ENCODE peak calls at places on chromosome X, in ten cellular contexts. One of them, this sample, is unnamed.

GRCh38 chrX:13622565-13622964 is 30.4 kb upstream of the TCEANC start:
- DNase-seq in activated CD4-positive, CD25-positive, alpha-beta regulatory T cell treated with anti-CD3 and anti-CD28 coated beads, Interleukin-2, amount 50 U/mL, for 72 hours: no peak
- DNase-seq in stimulated activated CD8-positive, alpha-beta memory T cell treated with anti-CD3 and anti-CD28 coated beads, Interleukin-12 subunit alpha, Interleukin-12 subunit beta, amount 100 ng/mL, for 4 hours: no peak
- DNase-seq in astrocyte: no peak
- DNase-seq in HT1080: no peak
- DNase-seq in EL: no peak
- DNase-seq in LoVo: no peak
- DNase-seq in lower leg skin: no peak
- DNase-seq in A549: no peak
- DNase-seq in CD8-positive, alpha-beta memory T cell: no peak
- DNase-seq in this sample: no peak

GRCh38 chrX:40700640-40701342 is 34.6 kb downstream of the MED14 start:
- DNase-seq in activated CD4-positive, CD25-positive, alpha-beta regulatory T cell treated with anti-CD3 and anti-CD28 coated beads, Interleukin-2, amount 50 U/mL, for 72 hours: no peak
- DNase-seq in stimulated activated CD8-positive, alpha-beta memory T cell treated with anti-CD3 and anti-CD28 coated beads, Interleukin-12 subunit alpha, Interleukin-12 subunit beta, amount 100 ng/mL, for 4 hours: no peak
- DNase-seq in astrocyte: no peak
- DNase-seq in HT1080: no peak
- DNase-seq in EL: no peak
- DNase-seq in LoVo: no peak
- DNase-seq in lower leg skin: no peak
- DNase-seq in A549: no peak
- DNase-seq in CD8-positive, alpha-beta memory T cell: no peak
- DNase-seq in this sample: no peak

GRCh38 chrX:53284684-53285447 is 3.5 kb upstream of the IQSEC2 start:
- DNase-seq in activated CD4-positive, CD25-positive, alpha-beta regulatory T cell treated with anti-CD3 and anti-CD28 coated beads, Interleukin-2, amount 50 U/mL, for 72 hours: peak
- DNase-seq in stimulated activated CD8-positive, alpha-beta memory T cell treated with anti-CD3 and anti-CD28 coated beads, Interleukin-12 subunit alpha, Interleukin-12 subunit beta, amount 100 ng/mL, for 4 hours: peak
- DNase-seq in astrocyte: no peak
- DNase-seq in HT1080: peak
- DNase-seq in EL: peak
- DNase-seq in LoVo: peak
- DNase-seq in lower leg skin: no peak
- DNase-seq in A549: peak
- DNase-seq in CD8-positive, alpha-beta memory T cell: peak
- DNase-seq in this sample: peak

GRCh38 chrX:1026263-1027015 is 186.0 kb downstream of the CRLF2 start:
- DNase-seq in activated CD4-positive, CD25-positive, alpha-beta regulatory T cell treated with anti-CD3 and anti-CD28 coated beads, Interleukin-2, amount 50 U/mL, for 72 hours: no peak
- DNase-seq in stimulated activated CD8-positive, alpha-beta memory T cell treated with anti-CD3 and anti-CD28 coated beads, Interleukin-12 subunit alpha, Interleukin-12 subunit beta, amount 100 ng/mL, for 4 hours: no peak
- DNase-seq in astrocyte: no peak
- DNase-seq in HT1080: no peak
- DNase-seq in EL: no peak
- DNase-seq in LoVo: no peak
- DNase-seq in lower leg skin: no peak
- DNase-seq in A549: no peak
- DNase-seq in CD8-positive, alpha-beta memory T cell: no peak
- DNase-seq in this sample: no peak

GRCh38 chrX:110180176-110180927 is 137.5 kb downstream of the AMMECR1 start:
- DNase-seq in activated CD4-positive, CD25-positive, alpha-beta regulatory T cell treated with anti-CD3 and anti-CD28 coated beads, Interleukin-2, amount 50 U/mL, for 72 hours: no peak
- DNase-seq in stimulated activated CD8-positive, alpha-beta memory T cell treated with anti-CD3 and anti-CD28 coated beads, Interleukin-12 subunit alpha, Interleukin-12 subunit beta, amount 100 ng/mL, for 4 hours: no peak
- DNase-seq in astrocyte: peak
- DNase-seq in HT1080: peak
- DNase-seq in EL: peak
- DNase-seq in LoVo: no peak
- DNase-seq in lower leg skin: no peak
- DNase-seq in A549: peak
- DNase-seq in CD8-positive, alpha-beta memory T cell: no peak
- DNase-seq in this sample: peak

GRCh38 chrX:23952984-23953907 is 45.4 kb downstream of the CXorf58 start:
- DNase-seq in activated CD4-positive, CD25-positive, alpha-beta regulatory T cell treated with anti-CD3 and anti-CD28 coated beads, Interleukin-2, amount 50 U/mL, for 72 hours: peak
- DNase-seq in stimulated activated CD8-positive, alpha-beta memory T cell treated with anti-CD3 and anti-CD28 coated beads, Interleukin-12 subunit alpha, Interleukin-12 subunit beta, amount 100 ng/mL, for 4 hours: peak
- DNase-seq in astrocyte: no peak
- DNase-seq in HT1080: no peak
- DNase-seq in EL: no peak
- DNase-seq in LoVo: no peak
- DNase-seq in lower leg skin: no peak
- DNase-seq in A549: peak
- DNase-seq in CD8-positive, alpha-beta memory T cell: peak
- DNase-seq in this sample: peak

GRCh38 chrX:69815063-69815462 is 199.2 kb downstream of the EDA start:
- DNase-seq in activated CD4-positive, CD25-positive, alpha-beta regulatory T cell treated with anti-CD3 and anti-CD28 coated beads, Interleukin-2, amount 50 U/mL, for 72 hours: no peak
- DNase-seq in stimulated activated CD8-positive, alpha-beta memory T cell treated with anti-CD3 and anti-CD28 coated beads, Interleukin-12 subunit alpha, Interleukin-12 subunit beta, amount 100 ng/mL, for 4 hours: no peak
- DNase-seq in astrocyte: no peak
- DNase-seq in HT1080: no peak
- DNase-seq in EL: no peak
- DNase-seq in LoVo: no peak
- DNase-seq in lower leg skin: no peak
- DNase-seq in A549: no peak
- DNase-seq in CD8-positive, alpha-beta memory T cell: no peak
- DNase-seq in this sample: no peak

GRCh38 chrX:15947648-15948317 is 93.2 kb upstream of the AP1S2 start:
- DNase-seq in activated CD4-positive, CD25-positive, alpha-beta regulatory T cell treated with anti-CD3 and anti-CD28 coated beads, Interleukin-2, amount 50 U/mL, for 72 hours: no peak
- DNase-seq in stimulated activated CD8-positive, alpha-beta memory T cell treated with anti-CD3 and anti-CD28 coated beads, Interleukin-12 subunit alpha, Interleukin-12 subunit beta, amount 100 ng/mL, for 4 hours: no peak
- DNase-seq in astrocyte: peak
- DNase-seq in HT1080: peak
- DNase-seq in EL: peak
- DNase-seq in LoVo: peak
- DNase-seq in lower leg skin: no peak
- DNase-seq in A549: peak
- DNase-seq in CD8-positive, alpha-beta memory T cell: no peak
- DNase-seq in this sample: peak

GRCh38 chrX:150363561-150364346 is 637 bp downstream of the MAMLD1 start:
- DNase-seq in activated CD4-positive, CD25-positive, alpha-beta regulatory T cell treated with anti-CD3 and anti-CD28 coated beads, Interleukin-2, amount 50 U/mL, for 72 hours: no peak
- DNase-seq in stimulated activated CD8-positive, alpha-beta memory T cell treated with anti-CD3 and anti-CD28 coated beads, Interleukin-12 subunit alpha, Interleukin-12 subunit beta, amount 100 ng/mL, for 4 hours: no peak
- DNase-seq in astrocyte: no peak
- DNase-seq in HT1080: peak
- DNase-seq in EL: peak
- DNase-seq in LoVo: peak
- DNase-seq in lower leg skin: no peak
- DNase-seq in A549: peak
- DNase-seq in CD8-positive, alpha-beta memory T cell: peak
- DNase-seq in this sample: peak

GRCh38 chrX:101210630-101211029 is 9.0 kb upstream of the DRP2 start:
- DNase-seq in activated CD4-positive, CD25-positive, alpha-beta regulatory T cell treated with anti-CD3 and anti-CD28 coated beads, Interleukin-2, amount 50 U/mL, for 72 hours: no peak
- DNase-seq in stimulated activated CD8-positive, alpha-beta memory T cell treated with anti-CD3 and anti-CD28 coated beads, Interleukin-12 subunit alpha, Interleukin-12 subunit beta, amount 100 ng/mL, for 4 hours: no peak
- DNase-seq in astrocyte: no peak
- DNase-seq in HT1080: no peak
- DNase-seq in EL: no peak
- DNase-seq in LoVo: no peak
- DNase-seq in lower leg skin: no peak
- DNase-seq in A549: no peak
- DNase-seq in CD8-positive, alpha-beta memory T cell: no peak
- DNase-seq in this sample: no peak

GRCh38 chrX:22392176-22392814 is 119.6 kb downstream of the CBLL2 start:
- DNase-seq in activated CD4-positive, CD25-positive, alpha-beta regulatory T cell treated with anti-CD3 and anti-CD28 coated beads, Interleukin-2, amount 50 U/mL, for 72 hours: no peak
- DNase-seq in stimulated activated CD8-positive, alpha-beta memory T cell treated with anti-CD3 and anti-CD28 coated beads, Interleukin-12 subunit alpha, Interleukin-12 subunit beta, amount 100 ng/mL, for 4 hours: no peak
- DNase-seq in astrocyte: peak
- DNase-seq in HT1080: no peak
- DNase-seq in EL: no peak
- DNase-seq in LoVo: no peak
- DNase-seq in lower leg skin: no peak
- DNase-seq in A549: no peak
- DNase-seq in CD8-positive, alpha-beta memory T cell: no peak
- DNase-seq in this sample: peak

GRCh38 chrX:74451450-74452198 is 30.3 kb downstream of the SLC16A2 start:
- DNase-seq in activated CD4-positive, CD25-positive, alpha-beta regulatory T cell treated with anti-CD3 and anti-CD28 coated beads, Interleukin-2, amount 50 U/mL, for 72 hours: no peak
- DNase-seq in stimulated activated CD8-positive, alpha-beta memory T cell treated with anti-CD3 and anti-CD28 coated beads, Interleukin-12 subunit alpha, Interleukin-12 subunit beta, amount 100 ng/mL, for 4 hours: no peak
- DNase-seq in astrocyte: no peak
- DNase-seq in HT1080: no peak
- DNase-seq in EL: no peak
- DNase-seq in LoVo: no peak
- DNase-seq in lower leg skin: no peak
- DNase-seq in A549: no peak
- DNase-seq in CD8-positive, alpha-beta memory T cell: no peak
- DNase-seq in this sample: no peak

GRCh38 chrX:17655232-17656034 is 81.9 kb upstream of the SCML1 start:
- DNase-seq in activated CD4-positive, CD25-positive, alpha-beta regulatory T cell treated with anti-CD3 and anti-CD28 coated beads, Interleukin-2, amount 50 U/mL, for 72 hours: no peak
- DNase-seq in stimulated activated CD8-positive, alpha-beta memory T cell treated with anti-CD3 and anti-CD28 coated beads, Interleukin-12 subunit alpha, Interleukin-12 subunit beta, amount 100 ng/mL, for 4 hours: no peak
- DNase-seq in astrocyte: peak
- DNase-seq in HT1080: no peak
- DNase-seq in EL: no peak
- DNase-seq in LoVo: no peak
- DNase-seq in lower leg skin: no peak
- DNase-seq in A549: no peak
- DNase-seq in CD8-positive, alpha-beta memory T cell: no peak
- DNase-seq in this sample: peak

GRCh38 chrX:119228506-119229290 is 7.4 kb upstream of the PGRMC1 start:
- DNase-seq in activated CD4-positive, CD25-positive, alpha-beta regulatory T cell treated with anti-CD3 and anti-CD28 coated beads, Interleukin-2, amount 50 U/mL, for 72 hours: no peak
- DNase-seq in stimulated activated CD8-positive, alpha-beta memory T cell treated with anti-CD3 and anti-CD28 coated beads, Interleukin-12 subunit alpha, Interleukin-12 subunit beta, amount 100 ng/mL, for 4 hours: no peak
- DNase-seq in astrocyte: peak
- DNase-seq in HT1080: peak
- DNase-seq in EL: peak
- DNase-seq in LoVo: no peak
- DNase-seq in lower leg skin: no peak
- DNase-seq in A549: peak
- DNase-seq in CD8-positive, alpha-beta memory T cell: no peak
- DNase-seq in this sample: peak

GRCh38 chrX:641671-642435 is 11.3 kb downstream of the SHOX start:
- DNase-seq in activated CD4-positive, CD25-positive, alpha-beta regulatory T cell treated with anti-CD3 and anti-CD28 coated beads, Interleukin-2, amount 50 U/mL, for 72 hours: no peak
- DNase-seq in stimulated activated CD8-positive, alpha-beta memory T cell treated with anti-CD3 and anti-CD28 coated beads, Interleukin-12 subunit alpha, Interleukin-12 subunit beta, amount 100 ng/mL, for 4 hours: no peak
- DNase-seq in astrocyte: no peak
- DNase-seq in HT1080: no peak
- DNase-seq in EL: no peak
- DNase-seq in LoVo: no peak
- DNase-seq in lower leg skin: no peak
- DNase-seq in A549: no peak
- DNase-seq in CD8-positive, alpha-beta memory T cell: no peak
- DNase-seq in this sample: peak

GRCh38 chrX:105302246-105302645 is 81.8 kb upstream of the TEX13A start:
- DNase-seq in activated CD4-positive, CD25-positive, alpha-beta regulatory T cell treated with anti-CD3 and anti-CD28 coated beads, Interleukin-2, amount 50 U/mL, for 72 hours: no peak
- DNase-seq in stimulated activated CD8-positive, alpha-beta memory T cell treated with anti-CD3 and anti-CD28 coated beads, Interleukin-12 subunit alpha, Interleukin-12 subunit beta, amount 100 ng/mL, for 4 hours: no peak
- DNase-seq in astrocyte: no peak
- DNase-seq in HT1080: peak
- DNase-seq in EL: no peak
- DNase-seq in LoVo: no peak
- DNase-seq in lower leg skin: no peak
- DNase-seq in A549: no peak
- DNase-seq in CD8-positive, alpha-beta memory T cell: no peak
- DNase-seq in this sample: no peak

GRCh38 chrX:119041175-119041574 is 31.6 kb upstream of the CT47C1 start:
- DNase-seq in activated CD4-positive, CD25-positive, alpha-beta regulatory T cell treated with anti-CD3 and anti-CD28 coated beads, Interleukin-2, amount 50 U/mL, for 72 hours: no peak
- DNase-seq in stimulated activated CD8-positive, alpha-beta memory T cell treated with anti-CD3 and anti-CD28 coated beads, Interleukin-12 subunit alpha, Interleukin-12 subunit beta, amount 100 ng/mL, for 4 hours: no peak
- DNase-seq in astrocyte: peak
- DNase-seq in HT1080: peak
- DNase-seq in EL: peak
- DNase-seq in LoVo: peak
- DNase-seq in lower leg skin: peak
- DNase-seq in A549: peak
- DNase-seq in CD8-positive, alpha-beta memory T cell: no peak
- DNase-seq in this sample: peak

GRCh38 chrX:21756785-21757529 is 959 bp downstream of the SMPX start:
- DNase-seq in activated CD4-positive, CD25-positive, alpha-beta regulatory T cell treated with anti-CD3 and anti-CD28 coated beads, Interleukin-2, amount 50 U/mL, for 72 hours: no peak
- DNase-seq in stimulated activated CD8-positive, alpha-beta memory T cell treated with anti-CD3 and anti-CD28 coated beads, Interleukin-12 subunit alpha, Interleukin-12 subunit beta, amount 100 ng/mL, for 4 hours: no peak
- DNase-seq in astrocyte: no peak
- DNase-seq in HT1080: no peak
- DNase-seq in EL: no peak
- DNase-seq in LoVo: no peak
- DNase-seq in lower leg skin: no peak
- DNase-seq in A549: no peak
- DNase-seq in CD8-positive, alpha-beta memory T cell: no peak
- DNase-seq in this sample: no peak

GRCh38 chrX:101462892-101463291 is 22.4 kb upstream of the ARMCX4 start:
- DNase-seq in activated CD4-positive, CD25-positive, alpha-beta regulatory T cell treated with anti-CD3 and anti-CD28 coated beads, Interleukin-2, amount 50 U/mL, for 72 hours: no peak
- DNase-seq in stimulated activated CD8-positive, alpha-beta memory T cell treated with anti-CD3 and anti-CD28 coated beads, Interleukin-12 subunit alpha, Interleukin-12 subunit beta, amount 100 ng/mL, for 4 hours: no peak
- DNase-seq in astrocyte: no peak
- DNase-seq in HT1080: peak
- DNase-seq in EL: peak
- DNase-seq in LoVo: peak
- DNase-seq in lower leg skin: no peak
- DNase-seq in A549: peak
- DNase-seq in CD8-positive, alpha-beta memory T cell: no peak
- DNase-seq in this sample: peak

GRCh38 chrX:103640401-103641155 is 11.8 kb downstream of the TCEAL1 start:
- DNase-seq in activated CD4-positive, CD25-positive, alpha-beta regulatory T cell treated with anti-CD3 and anti-CD28 coated beads, Interleukin-2, amount 50 U/mL, for 72 hours: no peak
- DNase-seq in stimulated activated CD8-positive, alpha-beta memory T cell treated with anti-CD3 and anti-CD28 coated beads, Interleukin-12 subunit alpha, Interleukin-12 subunit beta, amount 100 ng/mL, for 4 hours: no peak
- DNase-seq in astrocyte: peak
- DNase-seq in HT1080: peak
- DNase-seq in EL: peak
- DNase-seq in LoVo: no peak
- DNase-seq in lower leg skin: no peak
- DNase-seq in A549: peak
- DNase-seq in CD8-positive, alpha-beta memory T cell: no peak
- DNase-seq in this sample: peak

GRCh38 chrX:150566734-150567182 is 1.7 kb upstream of the MTM1 start:
- DNase-seq in activated CD4-positive, CD25-positive, alpha-beta regulatory T cell treated with anti-CD3 and anti-CD28 coated beads, Interleukin-2, amount 50 U/mL, for 72 hours: no peak
- DNase-seq in stimulated activated CD8-positive, alpha-beta memory T cell treated with anti-CD3 and anti-CD28 coated beads, Interleukin-12 subunit alpha, Interleukin-12 subunit beta, amount 100 ng/mL, for 4 hours: no peak
- DNase-seq in astrocyte: no peak
- DNase-seq in HT1080: no peak
- DNase-seq in EL: no peak
- DNase-seq in LoVo: no peak
- DNase-seq in lower leg skin: no peak
- DNase-seq in A549: no peak
- DNase-seq in CD8-positive, alpha-beta memory T cell: no peak
- DNase-seq in this sample: no peak

GRCh38 chrX:10156199-10157031 is at the start of gene CLCN4:
- DNase-seq in activated CD4-positive, CD25-positive, alpha-beta regulatory T cell treated with anti-CD3 and anti-CD28 coated beads, Interleukin-2, amount 50 U/mL, for 72 hours: no peak
- DNase-seq in stimulated activated CD8-positive, alpha-beta memory T cell treated with anti-CD3 and anti-CD28 coated beads, Interleukin-12 subunit alpha, Interleukin-12 subunit beta, amount 100 ng/mL, for 4 hours: no peak
- DNase-seq in astrocyte: no peak
- DNase-seq in HT1080: no peak
- DNase-seq in EL: no peak
- DNase-seq in LoVo: peak
- DNase-seq in lower leg skin: peak
- DNase-seq in A549: peak
- DNase-seq in CD8-positive, alpha-beta memory T cell: no peak
- DNase-seq in this sample: no peak

GRCh38 chrX:134999469-134999868 is 8.7 kb downstream of the SMIM10 start:
- DNase-seq in activated CD4-positive, CD25-positive, alpha-beta regulatory T cell treated with anti-CD3 and anti-CD28 coated beads, Interleukin-2, amount 50 U/mL, for 72 hours: no peak
- DNase-seq in stimulated activated CD8-positive, alpha-beta memory T cell treated with anti-CD3 and anti-CD28 coated beads, Interleukin-12 subunit alpha, Interleukin-12 subunit beta, amount 100 ng/mL, for 4 hours: no peak
- DNase-seq in astrocyte: peak
- DNase-seq in HT1080: peak
- DNase-seq in EL: peak
- DNase-seq in LoVo: peak
- DNase-seq in lower leg skin: no peak
- DNase-seq in A549: peak
- DNase-seq in CD8-positive, alpha-beta memory T cell: no peak
- DNase-seq in this sample: peak

GRCh38 chrX:136259543-136259942 is 8.3 kb upstream of the MAP7D3 start:
- DNase-seq in activated CD4-positive, CD25-positive, alpha-beta regulatory T cell treated with anti-CD3 and anti-CD28 coated beads, Interleukin-2, amount 50 U/mL, for 72 hours: no peak
- DNase-seq in stimulated activated CD8-positive, alpha-beta memory T cell treated with anti-CD3 and anti-CD28 coated beads, Interleukin-12 subunit alpha, Interleukin-12 subunit beta, amount 100 ng/mL, for 4 hours: no peak
- DNase-seq in astrocyte: peak
- DNase-seq in HT1080: peak
- DNase-seq in EL: peak
- DNase-seq in LoVo: no peak
- DNase-seq in lower leg skin: no peak
- DNase-seq in A549: no peak
- DNase-seq in CD8-positive, alpha-beta memory T cell: no peak
- DNase-seq in this sample: peak

GRCh38 chrX:2501246-2502102 is 698 bp upstream of the DHRSX start:
- DNase-seq in activated CD4-positive, CD25-positive, alpha-beta regulatory T cell treated with anti-CD3 and anti-CD28 coated beads, Interleukin-2, amount 50 U/mL, for 72 hours: no peak
- DNase-seq in stimulated activated CD8-positive, alpha-beta memory T cell treated with anti-CD3 and anti-CD28 coated beads, Interleukin-12 subunit alpha, Interleukin-12 subunit beta, amount 100 ng/mL, for 4 hours: no peak
- DNase-seq in astrocyte: no peak
- DNase-seq in HT1080: no peak
- DNase-seq in EL: no peak
- DNase-seq in LoVo: no peak
- DNase-seq in lower leg skin: no peak
- DNase-seq in A549: no peak
- DNase-seq in CD8-positive, alpha-beta memory T cell: no peak
- DNase-seq in this sample: no peak

GRCh38 chrX:110915120-110915519 is 119.5 kb upstream of the CHRDL1 start:
- DNase-seq in activated CD4-positive, CD25-positive, alpha-beta regulatory T cell treated with anti-CD3 and anti-CD28 coated beads, Interleukin-2, amount 50 U/mL, for 72 hours: no peak
- DNase-seq in stimulated activated CD8-positive, alpha-beta memory T cell treated with anti-CD3 and anti-CD28 coated beads, Interleukin-12 subunit alpha, Interleukin-12 subunit beta, amount 100 ng/mL, for 4 hours: no peak
- DNase-seq in astrocyte: peak
- DNase-seq in HT1080: peak
- DNase-seq in EL: peak
- DNase-seq in LoVo: no peak
- DNase-seq in lower leg skin: no peak
- DNase-seq in A549: no peak
- DNase-seq in CD8-positive, alpha-beta memory T cell: no peak
- DNase-seq in this sample: peak

GRCh38 chrX:35826503-35826902 is 28.4 kb downstream of the MAGEB16 start:
- DNase-seq in activated CD4-positive, CD25-positive, alpha-beta regulatory T cell treated with anti-CD3 and anti-CD28 coated beads, Interleukin-2, amount 50 U/mL, for 72 hours: no peak
- DNase-seq in stimulated activated CD8-positive, alpha-beta memory T cell treated with anti-CD3 and anti-CD28 coated beads, Interleukin-12 subunit alpha, Interleukin-12 subunit beta, amount 100 ng/mL, for 4 hours: no peak
- DNase-seq in astrocyte: no peak
- DNase-seq in HT1080: peak
- DNase-seq in EL: no peak
- DNase-seq in LoVo: peak
- DNase-seq in lower leg skin: peak
- DNase-seq in A549: no peak
- DNase-seq in CD8-positive, alpha-beta memory T cell: no peak
- DNase-seq in this sample: no peak

GRCh38 chrX:94908648-94909047 is 1234.6 kb downstream of the FAM133A start:
- DNase-seq in activated CD4-positive, CD25-positive, alpha-beta regulatory T cell treated with anti-CD3 and anti-CD28 coated beads, Interleukin-2, amount 50 U/mL, for 72 hours: no peak
- DNase-seq in stimulated activated CD8-positive, alpha-beta memory T cell treated with anti-CD3 and anti-CD28 coated beads, Interleukin-12 subunit alpha, Interleukin-12 subunit beta, amount 100 ng/mL, for 4 hours: no peak
- DNase-seq in astrocyte: no peak
- DNase-seq in HT1080: no peak
- DNase-seq in EL: no peak
- DNase-seq in LoVo: no peak
- DNase-seq in lower leg skin: no peak
- DNase-seq in A549: no peak
- DNase-seq in CD8-positive, alpha-beta memory T cell: no peak
- DNase-seq in this sample: no peak